ENCODE peak calls at places on chromosome 3, in nine cellular contexts. One of them, this sample, is unnamed.

GRCh38 chr3:194871864-194872668 is 186.4 kb downstream of the FAM43A start:
- DNase-seq in kidney epithelial cell: no peak
- DNase-seq in activated B cell treated with CpG ODN at 0.5 μM for 24 hours: no peak
- DNase-seq in OCI-LY7: no peak
- DNase-seq in esophagus muscularis mucosa: no peak
- DNase-seq in MM.1S: no peak
- DNase-seq in uterus: no peak
- DNase-seq in psoas muscle: no peak
- DNase-seq in astrocyte: peak
- DNase-seq in this sample: no peak

GRCh38 chr3:172770382-172770781 is 19.9 kb downstream of the ECT2 start:
- DNase-seq in kidney epithelial cell: no peak
- DNase-seq in activated B cell treated with CpG ODN at 0.5 μM for 24 hours: no peak
- DNase-seq in OCI-LY7: no peak
- DNase-seq in esophagus muscularis mucosa: no peak
- DNase-seq in MM.1S: no peak
- DNase-seq in uterus: no peak
- DNase-seq in psoas muscle: no peak
- DNase-seq in astrocyte: no peak
- DNase-seq in this sample: no peak

GRCh38 chr3:128352326-128352725 is 114.4 kb downstream of the DNAJB8 start:
- DNase-seq in kidney epithelial cell: no peak
- DNase-seq in activated B cell treated with CpG ODN at 0.5 μM for 24 hours: no peak
- DNase-seq in OCI-LY7: no peak
- DNase-seq in esophagus muscularis mucosa: no peak
- DNase-seq in MM.1S: no peak
- DNase-seq in uterus: no peak
- DNase-seq in psoas muscle: no peak
- DNase-seq in astrocyte: no peak
- DNase-seq in this sample: no peak

GRCh38 chr3:123066599-123066895 is 278 bp upstream of the PDIA5 start:
- DNase-seq in kidney epithelial cell: no peak
- DNase-seq in activated B cell treated with CpG ODN at 0.5 μM for 24 hours: no peak
- DNase-seq in OCI-LY7: no peak
- DNase-seq in esophagus muscularis mucosa: no peak
- DNase-seq in MM.1S: no peak
- DNase-seq in uterus: no peak
- DNase-seq in psoas muscle: no peak
- DNase-seq in astrocyte: no peak
- DNase-seq in this sample: no peak

GRCh38 chr3:40366203-40367162 is 20.5 kb upstream of the ENTPD3 start:
- DNase-seq in kidney epithelial cell: no peak
- DNase-seq in activated B cell treated with CpG ODN at 0.5 μM for 24 hours: no peak
- DNase-seq in OCI-LY7: no peak
- DNase-seq in esophagus muscularis mucosa: no peak
- DNase-seq in MM.1S: peak
- DNase-seq in uterus: no peak
- DNase-seq in psoas muscle: no peak
- DNase-seq in astrocyte: no peak
- DNase-seq in this sample: no peak

GRCh38 chr3:93924491-93924890 is 49.2 kb downstream of the PROS1 start:
- DNase-seq in kidney epithelial cell: no peak
- DNase-seq in activated B cell treated with CpG ODN at 0.5 μM for 24 hours: no peak
- DNase-seq in OCI-LY7: no peak
- DNase-seq in esophagus muscularis mucosa: no peak
- DNase-seq in MM.1S: no peak
- DNase-seq in uterus: no peak
- DNase-seq in psoas muscle: no peak
- DNase-seq in astrocyte: no peak
- DNase-seq in this sample: no peak

GRCh38 chr3:193040836-193041672 is 123.4 kb upstream of the MB21D2 start:
- DNase-seq in kidney epithelial cell: peak
- DNase-seq in activated B cell treated with CpG ODN at 0.5 μM for 24 hours: no peak
- DNase-seq in OCI-LY7: peak
- DNase-seq in esophagus muscularis mucosa: peak
- DNase-seq in MM.1S: peak
- DNase-seq in uterus: no peak
- DNase-seq in psoas muscle: no peak
- DNase-seq in astrocyte: peak
- DNase-seq in this sample: no peak

GRCh38 chr3:138468886-138469285 is 34.5 kb downstream of the ESYT3 start:
- DNase-seq in kidney epithelial cell: no peak
- DNase-seq in activated B cell treated with CpG ODN at 0.5 μM for 24 hours: no peak
- DNase-seq in OCI-LY7: no peak
- DNase-seq in esophagus muscularis mucosa: peak
- DNase-seq in MM.1S: no peak
- DNase-seq in uterus: no peak
- DNase-seq in psoas muscle: no peak
- DNase-seq in astrocyte: no peak
- DNase-seq in this sample: no peak

GRCh38 chr3:182185341-182185740 is 473.6 kb downstream of the SOX2 start:
- DNase-seq in kidney epithelial cell: no peak
- DNase-seq in activated B cell treated with CpG ODN at 0.5 μM for 24 hours: no peak
- DNase-seq in OCI-LY7: no peak
- DNase-seq in esophagus muscularis mucosa: no peak
- DNase-seq in MM.1S: no peak
- DNase-seq in uterus: no peak
- DNase-seq in psoas muscle: no peak
- DNase-seq in astrocyte: no peak
- DNase-seq in this sample: no peak

GRCh38 chr3:193974147-193974546 is 161.8 kb upstream of the HES1 start:
- DNase-seq in kidney epithelial cell: peak
- DNase-seq in activated B cell treated with CpG ODN at 0.5 μM for 24 hours: no peak
- DNase-seq in OCI-LY7: no peak
- DNase-seq in esophagus muscularis mucosa: no peak
- DNase-seq in MM.1S: no peak
- DNase-seq in uterus: no peak
- DNase-seq in psoas muscle: no peak
- DNase-seq in astrocyte: peak
- DNase-seq in this sample: no peak

GRCh38 chr3:27253831-27254230 is 115.4 kb downstream of the NEK10 start:
- DNase-seq in kidney epithelial cell: no peak
- DNase-seq in activated B cell treated with CpG ODN at 0.5 μM for 24 hours: no peak
- DNase-seq in OCI-LY7: peak
- DNase-seq in esophagus muscularis mucosa: no peak
- DNase-seq in MM.1S: peak
- DNase-seq in uterus: no peak
- DNase-seq in psoas muscle: no peak
- DNase-seq in astrocyte: peak
- DNase-seq in this sample: no peak

GRCh38 chr3:106881177-106881576 is 496.1 kb upstream of the CCDC54 start:
- DNase-seq in kidney epithelial cell: no peak
- DNase-seq in activated B cell treated with CpG ODN at 0.5 μM for 24 hours: no peak
- DNase-seq in OCI-LY7: no peak
- DNase-seq in esophagus muscularis mucosa: no peak
- DNase-seq in MM.1S: peak
- DNase-seq in uterus: no peak
- DNase-seq in psoas muscle: no peak
- DNase-seq in astrocyte: no peak
- DNase-seq in this sample: no peak

GRCh38 chr3:99960123-99960878 is 142.6 kb downstream of the CMSS1 start:
- DNase-seq in kidney epithelial cell: no peak
- DNase-seq in activated B cell treated with CpG ODN at 0.5 μM for 24 hours: no peak
- DNase-seq in OCI-LY7: no peak
- DNase-seq in esophagus muscularis mucosa: no peak
- DNase-seq in MM.1S: no peak
- DNase-seq in uterus: no peak
- DNase-seq in psoas muscle: no peak
- DNase-seq in astrocyte: no peak
- DNase-seq in this sample: no peak

GRCh38 chr3:55511895-55512585 is 24.9 kb upstream of the WNT5A start:
- DNase-seq in kidney epithelial cell: no peak
- DNase-seq in activated B cell treated with CpG ODN at 0.5 μM for 24 hours: no peak
- DNase-seq in OCI-LY7: no peak
- DNase-seq in esophagus muscularis mucosa: no peak
- DNase-seq in MM.1S: peak
- DNase-seq in uterus: no peak
- DNase-seq in psoas muscle: no peak
- DNase-seq in astrocyte: peak
- DNase-seq in this sample: no peak

GRCh38 chr3:132519914-132520313 is 77.2 kb upstream of the ACKR4 start:
- DNase-seq in kidney epithelial cell: no peak
- DNase-seq in activated B cell treated with CpG ODN at 0.5 μM for 24 hours: no peak
- DNase-seq in OCI-LY7: no peak
- DNase-seq in esophagus muscularis mucosa: no peak
- DNase-seq in MM.1S: no peak
- DNase-seq in uterus: no peak
- DNase-seq in psoas muscle: no peak
- DNase-seq in astrocyte: no peak
- DNase-seq in this sample: no peak

GRCh38 chr3:187292186-187292585 is 649 bp upstream of the MASP1 start:
- DNase-seq in kidney epithelial cell: no peak
- DNase-seq in activated B cell treated with CpG ODN at 0.5 μM for 24 hours: no peak
- DNase-seq in OCI-LY7: no peak
- DNase-seq in esophagus muscularis mucosa: peak
- DNase-seq in MM.1S: no peak
- DNase-seq in uterus: no peak
- DNase-seq in psoas muscle: no peak
- DNase-seq in astrocyte: no peak
- DNase-seq in this sample: no peak

GRCh38 chr3:160006282-160007163 is 17.9 kb downstream of the IL12A start:
- DNase-seq in kidney epithelial cell: no peak
- DNase-seq in activated B cell treated with CpG ODN at 0.5 μM for 24 hours: no peak
- DNase-seq in OCI-LY7: peak
- DNase-seq in esophagus muscularis mucosa: no peak
- DNase-seq in MM.1S: peak
- DNase-seq in uterus: peak
- DNase-seq in psoas muscle: no peak
- DNase-seq in astrocyte: peak
- DNase-seq in this sample: no peak
- TF ChIP-seq CTCF in kidney epithelial cell: peak
- TF ChIP-seq CTCF in activated B cell treated with CpG ODN at 0.5 μM for 24 hours: no peak
- TF ChIP-seq CTCF in OCI-LY7: peak
- TF ChIP-seq CTCF in esophagus muscularis mucosa: peak
- TF ChIP-seq CTCF in MM.1S: peak
- TF ChIP-seq CTCF in uterus: peak
- TF ChIP-seq CTCF in psoas muscle: peak
- TF ChIP-seq CTCF in astrocyte: peak
- TF ChIP-seq CTCF in this sample: peak

GRCh38 chr3:134312072-134312872 is 61.6 kb upstream of the RYK start:
- DNase-seq in kidney epithelial cell: no peak
- DNase-seq in activated B cell treated with CpG ODN at 0.5 μM for 24 hours: no peak
- DNase-seq in OCI-LY7: no peak
- DNase-seq in esophagus muscularis mucosa: peak
- DNase-seq in MM.1S: no peak
- DNase-seq in uterus: no peak
- DNase-seq in psoas muscle: peak
- DNase-seq in astrocyte: peak
- DNase-seq in this sample: no peak
- TF ChIP-seq CTCF in kidney epithelial cell: peak
- TF ChIP-seq CTCF in activated B cell treated with CpG ODN at 0.5 μM for 24 hours: no peak
- TF ChIP-seq CTCF in OCI-LY7: no peak
- TF ChIP-seq CTCF in esophagus muscularis mucosa: no peak
- TF ChIP-seq CTCF in MM.1S: no peak
- TF ChIP-seq CTCF in uterus: no peak
- TF ChIP-seq CTCF in psoas muscle: peak
- TF ChIP-seq CTCF in astrocyte: peak
- TF ChIP-seq CTCF in this sample: no peak

DNA sequence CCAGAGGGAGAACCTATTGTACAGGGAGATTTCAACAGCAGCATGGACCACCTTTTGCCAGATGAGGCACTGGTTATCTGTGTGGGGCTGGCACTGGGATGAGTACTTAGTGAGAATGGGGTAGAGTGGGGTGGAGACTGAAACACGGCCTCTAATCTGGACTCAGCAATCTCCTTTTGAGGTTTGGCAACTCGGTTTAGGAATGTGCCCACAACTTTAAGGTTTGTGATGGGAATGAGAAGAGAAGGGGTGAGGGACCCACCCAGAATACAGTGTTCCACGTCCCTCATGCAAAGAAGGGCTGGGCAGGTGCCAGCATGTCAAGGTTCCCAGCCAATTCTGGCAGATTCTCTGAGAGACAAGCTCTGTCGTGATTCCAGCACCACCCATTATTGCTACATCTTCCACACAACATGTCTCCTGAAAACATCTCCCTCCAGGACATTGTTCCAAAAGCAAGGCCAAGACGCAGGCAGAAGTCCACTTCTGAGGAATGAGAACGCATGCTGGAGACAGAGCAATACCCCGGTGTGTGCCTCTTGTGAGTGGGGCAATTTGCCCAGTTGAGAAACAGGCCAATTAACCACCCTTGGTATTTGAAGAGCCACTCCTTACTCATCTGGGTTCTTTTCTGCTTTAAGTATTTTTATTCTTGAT is 37.5 kb upstream of the CCR4 start:
- DNase-seq in kidney epithelial cell: no peak
- DNase-seq in activated B cell treated with CpG ODN at 0.5 μM for 24 hours: no peak
- DNase-seq in OCI-LY7: no peak
- DNase-seq in esophagus muscularis mucosa: peak
- DNase-seq in MM.1S: no peak
- DNase-seq in uterus: peak
- DNase-seq in psoas muscle: peak
- DNase-seq in astrocyte: peak
- DNase-seq in this sample: no peak
- TF ChIP-seq CTCF in kidney epithelial cell: no peak
- TF ChIP-seq CTCF in activated B cell treated with CpG ODN at 0.5 μM for 24 hours: no peak
- TF ChIP-seq CTCF in OCI-LY7: no peak
- TF ChIP-seq CTCF in esophagus muscularis mucosa: no peak
- TF ChIP-seq CTCF in MM.1S: no peak
- TF ChIP-seq CTCF in uterus: no peak
- TF ChIP-seq CTCF in psoas muscle: no peak
- TF ChIP-seq CTCF in astrocyte: no peak
- TF ChIP-seq CTCF in this sample: no peak

GRCh38 chr3:98800401-98800800 is 37.3 kb downstream of the ST3GAL6 start:
- DNase-seq in kidney epithelial cell: peak
- DNase-seq in activated B cell treated with CpG ODN at 0.5 μM for 24 hours: no peak
- DNase-seq in OCI-LY7: no peak
- DNase-seq in esophagus muscularis mucosa: no peak
- DNase-seq in MM.1S: no peak
- DNase-seq in uterus: no peak
- DNase-seq in psoas muscle: no peak
- DNase-seq in astrocyte: no peak
- DNase-seq in this sample: no peak

GRCh38 chr3:98799479-98799878 is 36.3 kb downstream of the ST3GAL6 start:
- DNase-seq in kidney epithelial cell: no peak
- DNase-seq in activated B cell treated with CpG ODN at 0.5 μM for 24 hours: no peak
- DNase-seq in OCI-LY7: no peak
- DNase-seq in esophagus muscularis mucosa: no peak
- DNase-seq in MM.1S: no peak
- DNase-seq in uterus: no peak
- DNase-seq in psoas muscle: no peak
- DNase-seq in astrocyte: no peak
- DNase-seq in this sample: no peak

GRCh38 chr3:98797905-98798304 is 34.8 kb downstream of the ST3GAL6 start:
- DNase-seq in kidney epithelial cell: no peak
- DNase-seq in activated B cell treated with CpG ODN at 0.5 μM for 24 hours: no peak
- DNase-seq in OCI-LY7: no peak
- DNase-seq in esophagus muscularis mucosa: no peak
- DNase-seq in MM.1S: no peak
- DNase-seq in uterus: no peak
- DNase-seq in psoas muscle: no peak
- DNase-seq in astrocyte: no peak
- DNase-seq in this sample: no peak

GRCh38 chr3:98801042-98801747 is 38.1 kb downstream of the ST3GAL6 start:
- DNase-seq in kidney epithelial cell: no peak
- DNase-seq in activated B cell treated with CpG ODN at 0.5 μM for 24 hours: no peak
- DNase-seq in OCI-LY7: no peak
- DNase-seq in esophagus muscularis mucosa: no peak
- DNase-seq in MM.1S: no peak
- DNase-seq in uterus: no peak
- DNase-seq in psoas muscle: no peak
- DNase-seq in astrocyte: no peak
- DNase-seq in this sample: no peak

GRCh38 chr3:98798820-98799219 is 35.7 kb downstream of the ST3GAL6 start:
- DNase-seq in kidney epithelial cell: no peak
- DNase-seq in activated B cell treated with CpG ODN at 0.5 μM for 24 hours: no peak
- DNase-seq in OCI-LY7: no peak
- DNase-seq in esophagus muscularis mucosa: no peak
- DNase-seq in MM.1S: no peak
- DNase-seq in uterus: no peak
- DNase-seq in psoas muscle: no peak
- DNase-seq in astrocyte: no peak
- DNase-seq in this sample: no peak
- TF ChIP-seq CTCF in kidney epithelial cell: no peak
- TF ChIP-seq CTCF in activated B cell treated with CpG ODN at 0.5 μM for 24 hours: no peak
- TF ChIP-seq CTCF in OCI-LY7: no peak
- TF ChIP-seq CTCF in esophagus muscularis mucosa: no peak
- TF ChIP-seq CTCF in MM.1S: peak
- TF ChIP-seq CTCF in uterus: no peak
- TF ChIP-seq CTCF in psoas muscle: peak
- TF ChIP-seq CTCF in astrocyte: no peak
- TF ChIP-seq CTCF in this sample: no peak

This sample was measured in osteocyte.